ENCODE peak calls at places on chromosomes 11 and 22, in ten cellular contexts. F is bronchial epithelial cell; Z is HuH-7.5; S is AG08396; J is naive thymus-derived CD8-positive, alpha-beta T cell; I is progenitor cell of endocrine pancreas; A is adipocyte; V is activated T-cell treated with anti-CD3 and anti-CD28 coated beads, Interleukin-2, amount 50 U/mL, for 72 hours; M is mesenteric fat pad; B is neural crest cell. Y is an unnamed sample.
A peak's percentile ranks its signal among the peaks of the same experiment; 100 is the strongest.

GRCh38 chr11:124891390-124891861 is 6.2 kb downstream of the ROBO4 start:
- DNase-seq in F (no peak), Z (no peak), S (no peak), J (no peak), I (no peak), A (no peak), V (no peak), M (peak; percentile 88), B (no peak), Y (no peak)

GRCh38 chr22:32979606-32980005 is 78.6 kb downstream of the SYN3 start:
- DNase-seq in F (no peak), Z (no peak), S (no peak), J (no peak), I (no peak), A (no peak), V (no peak), M (no peak), B (no peak), Y (no peak)

GRCh38 chr11:10633261-10633660 is 60.3 kb downstream of the IRAG1 start:
- DNase-seq in F (no peak), Z (no peak), S (no peak), J (no peak), I (no peak), A (no peak), V (no peak), M (no peak), B (no peak), Y (no peak)

GRCh38 chr11:65917077-65917433 is 1.8 kb downstream of the C11orf68 start:
- DNase-seq in F (no peak), Z (no peak), S (no peak), J (no peak), I (no peak), A (no peak), V (no peak), M (no peak), B (no peak), Y (no peak)

GRCh38 chr11:14443642-14444041 is 56.0 kb downstream of the COPB1 start:
- DNase-seq in F (peak; percentile 60), Z (no peak), S (no peak), J (no peak), I (no peak), A (peak; percentile 34), V (no peak), M (no peak), B (no peak), Y (no peak)

GRCh38 chr11:104254347-104254746 is 90.4 kb upstream of the PDGFD start:
- DNase-seq in F (peak; percentile 48), Z (peak; percentile 11), S (peak; percentile 3), J (no peak), I (peak; percentile 13), A (peak; percentile 45), V (peak; percentile 31), M (no peak), B (peak; percentile 39), Y (no peak)

GRCh38 chr11:96486890-96487633 is 97.2 kb downstream of the JRKL start:
- DNase-seq in F (peak; percentile 89), Z (no peak), S (no peak), J (no peak), I (no peak), A (peak; percentile 19), V (no peak), M (no peak), B (peak; percentile 3), Y (no peak)

GRCh38 chr22:41578114-41578513 is 11.5 kb downstream of the PMM1 start:
- DNase-seq in F (no peak), Z (no peak), S (no peak), J (no peak), I (no peak), A (no peak), V (no peak), M (no peak), B (no peak), Y (no peak)

GRCh38 chr11:35013514-35014191 is 97.2 kb downstream of the PDHX start:
- DNase-seq in F (no peak), Z (no peak), S (no peak), J (peak; percentile 32), I (no peak), A (peak; percentile 36), V (peak; percentile 41), M (no peak), B (no peak), Y (no peak)

GRCh38 chr11:6864436-6864835 is 1.6 kb downstream of the OR10A2 start:
- DNase-seq in F (peak; percentile 23), Z (no peak), S (peak; percentile 14), J (no peak), I (no peak), A (peak; percentile 3), V (no peak), M (no peak), B (no peak), Y (no peak)

GRCh38 chr22:46150615-46151423 is 493 bp downstream of the PPARA start:
- DNase-seq in F (no peak), Z (peak; percentile 70), S (no peak), J (peak; percentile 16), I (peak; percentile 41), A (peak; percentile 57), V (peak; percentile 69), M (peak; percentile 91), B (peak; percentile 26), Y (no peak)

GRCh38 chr11:83006877-83007330 is 64.8 kb downstream of the RAB30 start:
- DNase-seq in F (no peak), Z (no peak), S (no peak), J (no peak), I (no peak), A (peak; percentile 12), V (peak; percentile 26), M (no peak), B (no peak), Y (no peak)

GRCh38 chr11:81192516-81192915 is 1541.1 kb downstream of the FAM181B start:
- DNase-seq in F (no peak), Z (no peak), S (no peak), J (no peak), I (no peak), A (no peak), V (no peak), M (no peak), B (no peak), Y (no peak)

GRCh38 chr22:20956258-20957117 is 10.6 kb upstream of the AIFM3 start:
- DNase-seq in F (peak; percentile 83), Z (no peak), S (no peak), J (no peak), I (no peak), A (peak; percentile 19), V (no peak), M (no peak), B (no peak), Y (no peak)

GRCh38 chr11:95193541-95193940 is 37.5 kb downstream of the SESN3 start:
- DNase-seq in F (no peak), Z (no peak), S (no peak), J (no peak), I (no peak), A (no peak), V (no peak), M (no peak), B (no peak), Y (no peak)

Y was measured in GF-D8.